ENCODE peak calls at places on chromosome 22, in five cellular contexts. D is activated CD4-positive, alpha-beta T cell treated with anti-CD3 and anti-CD28 coated beads, Interleukin-2, amount 50 U/mL, for 1 hour; T is endodermal cell; O is CD4-positive, CD25-positive, alpha-beta regulatory T cell; G is H7. Z is an unnamed sample.

GRCh38 chr22:31753634-31754471 is at the start of gene DEPDC5:
- DNase-seq in O (peak; percentile 95), G (peak; percentile 99), D (peak; percentile 94), T (peak; percentile 99), Z (peak; percentile 98)

GRCh38 chr22:36881504-36882245 is 20.9 kb downstream of the NCF4 start:
- DNase-seq in G (no peak), D (no peak), O (no peak), T (no peak), Z (no peak)

GRCh38 chr22:46234851-46235437 is 15.1 kb downstream of the CDPF1 start:
- DNase-seq in G (no peak), D (no peak), O (no peak), T (no peak), Z (no peak)

GRCh38 chr22:36486619-36487384 is 5.4 kb upstream of the TXN2 start:
- DNase-seq in T (peak; percentile 91), G (peak; percentile 80), O (peak; percentile 50), D (peak; percentile 67), Z (peak; percentile 74)

GRCh38 chr22:44942056-44942455 is 67.7 kb downstream of the PHF21B start:
- DNase-seq in G (no peak), O (no peak), T (no peak), D (no peak), Z (no peak)

GRCh38 chr22:47808886-47809620 is 1046.6 kb downstream of the TBC1D22A start:
- DNase-seq in D (no peak), O (no peak), G (no peak), T (peak; percentile 17), Z (no peak)

GRCh38 chr22:23245045-23245798 is 64.9 kb downstream of the BCR start:
- DNase-seq in D (no peak), O (no peak), T (no peak), G (no peak), Z (peak; percentile 39)

GRCh38 chr22:25120761-25121212 is 78.9 kb upstream of the CRYBB3 start:
- DNase-seq in T (no peak), D (no peak), O (no peak), G (no peak), Z (no peak)

GRCh38 chr22:47036936-47037485 is 274.6 kb downstream of the TBC1D22A start:
- DNase-seq in D (no peak), T (no peak), G (no peak), O (no peak), Z (no peak)

GRCh38 chr22:41695211-41695610 is 4.1 kb upstream of the MEI1 start:
- DNase-seq in G (no peak), T (no peak), D (no peak), O (no peak), Z (no peak)